ENCODE peak calls at places on chromosomes 13 and 19, in five cellular contexts. V is HL-60, C is transverse colon, Q is heart right ventricle, B is ELR. W is an unnamed sample.

GRCh38 chr19:2049741-2050348 is 1.2 kb downstream of the MKNK2 start:
- DNase-seq in V (peak), Q (peak), C (peak), B (peak), W (peak)

GRCh38 chr13:30526612-30527217 is 61.0 kb upstream of the HMGB1 start:
- DNase-seq in Q (peak), C (no peak), V (no peak), B (peak), W (no peak)

GRCh38 chr19:3368848-3369336 is 2.5 kb downstream of the NFIC start:
- DNase-seq in B (peak), Q (no peak), V (peak), C (no peak), W (peak)

GRCh38 chr13:33312150-33312908 is 26.8 kb upstream of the STARD13 start:
- DNase-seq in V (no peak), Q (no peak), C (no peak), B (peak), W (peak)

GRCh38 chr13:23921451-23921888 is 24.2 kb upstream of the C1QTNF9B start:
- DNase-seq in Q (peak), C (no peak), V (peak), B (peak), W (peak)

GRCh38 chr13:42354246-42355117 is 82.5 kb downstream of the AKAP11 start:
- DNase-seq in C (no peak), V (no peak), B (peak), Q (no peak), W (peak)

GRCh38 chr13:78121459-78122348 is 203.1 kb upstream of the EDNRB start:
- DNase-seq in C (peak), V (peak), B (peak), Q (peak), W (peak)

GRCh38 chr19:34667349-34668076 is 9.4 kb downstream of the SCGB2B2 start:
- DNase-seq in B (peak), Q (no peak), C (no peak), V (no peak), W (no peak)

GRCh38 chr13:32940601-32941000 is 75.6 kb upstream of the KL start:
- DNase-seq in C (no peak), Q (peak), B (no peak), V (no peak), W (no peak)

GRCh38 chr19:57664269-57665127 is 4.2 kb upstream of the ZSCAN4 start:
- DNase-seq in C (peak), V (peak), B (peak), Q (peak), W (peak)

GRCh38 chr13:113919761-113920160 is 54.1 kb downstream of the C13orf46 start:
- DNase-seq in B (no peak), C (no peak), Q (no peak), V (no peak), W (no peak)

GRCh38 chr19:51093510-51094345 is 11.0 kb upstream of the KLK14 start:
- DNase-seq in Q (no peak), C (no peak), B (peak), V (no peak), W (no peak)

GRCh38 chr19:12841094-12841493 is 2.8 kb downstream of the MAST1 start:
- DNase-seq in Q (no peak), B (no peak), C (no peak), V (no peak), W (no peak)

GRCh38 chr13:96898212-96898611 is 96.1 kb downstream of the OXGR1 start:
- DNase-seq in Q (no peak), C (no peak), V (no peak), B (peak), W (peak)

GRCh38 chr19:17357724-17358123 is 19.4 kb downstream of the PLVAP start:
- DNase-seq in B (no peak), V (no peak), Q (no peak), C (no peak), W (no peak)

GRCh38 chr13:30235206-30235605 is 72.1 kb downstream of the KATNAL1 start:
- DNase-seq in Q (no peak), C (no peak), V (no peak), B (peak), W (no peak)